ENCODE peak calls at places on chromosomes 5 and 9, in nine cellular contexts. W, R, Y, B, Q, I, J, Z and E are unnamed samples.

GRCh38 chr9:16345902-16346301 is 524.6 kb downstream of the BNC2 start:
- DNase-seq in Q (no peak), B (no peak), W (no peak), Z (no peak), Y (no peak), I (no peak), J (no peak), R (no peak), E (no peak)

GRCh38 chr5:13945271-13945670 is 783 bp upstream of the DNAH5 start:
- DNase-seq in I (no peak), Y (no peak), J (no peak), R (no peak), W (no peak), Z (no peak), B (no peak), Q (no peak), E (no peak)

GRCh38 chr9:94086961-94087360 is 2.7 kb downstream of the PTPDC1 start:
- DNase-seq in R (no peak), Y (no peak), Q (no peak), Z (no peak), B (no peak), I (no peak), J (no peak), W (no peak), E (no peak)

GRCh38 chr5:123036391-123037103 is at the start of gene PPIC:
- DNase-seq in Z (peak; percentile 89), Q (no peak), Y (peak; percentile 85), B (peak; percentile 93), J (peak; percentile 62), I (peak; percentile 28), R (peak; percentile 92), W (peak; percentile 3), E (no peak)

GRCh38 chr5:170963521-170963920 is 101.7 kb downstream of the RANBP17 start:
- DNase-seq in Y (no peak), J (no peak), B (no peak), I (no peak), W (no peak), R (peak; percentile 35), Z (no peak), Q (no peak), E (no peak)

GRCh38 chr9:38339087-38339486 is 53.4 kb upstream of the ALDH1B1 start:
- DNase-seq in I (peak; percentile 28), Y (peak; percentile 60), R (peak; percentile 85), Z (no peak), B (no peak), Q (no peak), W (no peak), J (no peak), E (no peak)

GRCh38 chr5:160039810-160040470 is 31.0 kb downstream of the TTC1 start:
- DNase-seq in W (no peak), R (no peak), Q (no peak), Z (no peak), I (no peak), B (no peak), J (no peak), Y (no peak), E (no peak)

GRCh38 chr9:36828574-36829141 is 205.4 kb downstream of the PAX5 start:
- DNase-seq in Y (no peak), B (no peak), J (no peak), Q (no peak), W (no peak), Z (no peak), I (no peak), R (no peak), E (no peak)

GRCh38 chr5:178469011-178469974 is 120.9 kb downstream of the COL23A1 start:
- DNase-seq in B (peak; percentile 60), Y (no peak), J (no peak), I (no peak), Q (no peak), W (no peak), Z (no peak), R (no peak), E (no peak)

GRCh38 chr5:127186657-127187056 is 103.9 kb upstream of the MEGF10 start:
- DNase-seq in Q (no peak), Y (peak; percentile 10), J (no peak), Z (no peak), I (no peak), R (no peak), B (no peak), W (no peak), E (no peak)

GRCh38 chr5:122286547-122286946 is 25.5 kb upstream of the SNCAIP start:
- DNase-seq in Y (no peak), Z (no peak), J (no peak), B (no peak), W (no peak), Q (no peak), I (no peak), R (no peak), E (no peak)

GRCh38 chr5:149381261-149381985 is 2.3 kb upstream of the IL17B start:
- DNase-seq in Z (no peak), I (no peak), R (no peak), W (no peak), B (no peak), Q (no peak), J (no peak), Y (no peak), E (no peak)

GRCh38 chr5:19625562-19625961 is 362.4 kb downstream of the CDH18 start:
- DNase-seq in Z (no peak), Q (no peak), R (no peak), W (no peak), J (no peak), I (no peak), B (no peak), Y (no peak), E (no peak)

GRCh38 chr9:78671785-78672184 is 374.9 kb downstream of the PSAT1 start:
- DNase-seq in J (no peak), I (no peak), B (no peak), Z (no peak), Y (no peak), R (no peak), W (no peak), Q (no peak), E (no peak)

GRCh38 chr9:12775373-12775962 is 648 bp downstream of the LURAP1L start:
- DNase-seq in Z (peak; percentile 58), R (peak; percentile 43), B (peak; percentile 69), I (no peak), Y (no peak), W (no peak), Q (no peak), J (peak; percentile 12), E (no peak)

GRCh38 chr9:136086213-136086881 is 8.7 kb downstream of the NACC2 start:
- DNase-seq in Z (no peak), J (no peak), R (no peak), Y (no peak), B (peak; percentile 77), W (peak; percentile 0), I (no peak), Q (no peak), E (no peak)

GRCh38 chr5:5278201-5278814 is 138.2 kb downstream of the ADAMTS16 start:
- DNase-seq in Z (no peak), J (no peak), W (no peak), Q (no peak), B (no peak), Y (no peak), I (no peak), R (no peak), E (no peak)

GRCh38 chr9:32423371-32423770 is 38.9 kb downstream of the ACO1 start:
- DNase-seq in W (no peak), Z (no peak), R (peak; percentile 59), J (no peak), B (no peak), Q (no peak), Y (no peak), I (no peak), E (no peak)

GRCh38 chr5:144369001-144369400 is 198.3 kb downstream of the KCTD16 start:
- DNase-seq in R (no peak), Q (no peak), I (no peak), W (no peak), Y (no peak), B (no peak), J (no peak), Z (peak; percentile 27), E (peak; percentile 6)

GRCh38 chr9:127136880-127137639 is 14.6 kb upstream of the ANGPTL2 start:
- DNase-seq in Q (no peak), J (no peak), I (no peak), R (no peak), W (no peak), Y (no peak), Z (no peak), B (no peak), E (no peak)

GRCh38 chr9:28808042-28808441 is 1234.8 kb upstream of the C9orf72 start:
- DNase-seq in Z (no peak), R (no peak), Y (peak; percentile 76), W (no peak), I (no peak), J (no peak), Q (no peak), B (peak; percentile 48), E (no peak)